ENCODE peak calls at places on chromosomes 16 and 17, in nine cellular contexts. Z, X, J, O, H, U, A, Q and N are unnamed samples.

GRCh38 chr17:77011173-77012011 is 129.4 kb upstream of the SEC14L1 start:
- DNase-seq in U (peak; percentile 78), Q (no peak), X (no peak), Z (peak; percentile 63), O (no peak), H (no peak), J (peak; percentile 44), A (no peak), N (peak; percentile 67)

GRCh38 chr17:72101526-72101925 is 19.3 kb upstream of the SOX9 start:
- DNase-seq in H (no peak), Z (no peak), X (no peak), A (no peak), O (no peak), U (no peak), J (no peak), Q (no peak), N (no peak)

GRCh38 chr16:73050115-73051099 is 2.5 kb upstream of the ZFHX3 start:
- DNase-seq in Q (no peak), H (no peak), U (no peak), J (no peak), O (no peak), X (no peak), Z (no peak), A (no peak), N (no peak)

GRCh38 chr17:17752822-17753448 is 71.7 kb downstream of the RAI1 start:
- DNase-seq in O (no peak), Z (no peak), A (no peak), H (no peak), X (no peak), Q (no peak), U (no peak), J (no peak), N (no peak)

GRCh38 chr16:68902376-68903345 is 59.3 kb downstream of the TANGO6 start:
- DNase-seq in O (no peak), A (peak; percentile 51), U (no peak), X (no peak), H (no peak), Q (no peak), Z (no peak), J (peak; percentile 58), N (peak; percentile 37)

GRCh38 chr16:85233520-85233919 is 121.2 kb upstream of the CIBAR2 start:
- DNase-seq in H (no peak), O (no peak), J (no peak), A (no peak), U (no peak), Q (no peak), Z (no peak), X (no peak), N (no peak)

GRCh38 chr16:17921357-17921978 is 415.1 kb downstream of the NPIPA8 start:
- DNase-seq in X (no peak), O (peak; percentile 27), Q (no peak), Z (peak; percentile 39), J (no peak), A (no peak), U (peak; percentile 73), H (no peak), N (peak; percentile 55)

GRCh38 chr17:32124985-32125847 is 17.1 kb upstream of the RHOT1 start:
- DNase-seq in H (no peak), Q (no peak), Z (no peak), U (no peak), J (no peak), X (no peak), O (no peak), A (no peak), N (no peak)